ENCODE peak calls at places on chromosomes 11 and 22, in five cellular contexts. One of them, this sample, is unnamed.
A peak's percentile ranks its signal among the peaks of the same experiment; 100 is the strongest.

GRCh38 chr11:130726234-130726559 is 190.1 kb downstream of the SNX19 start:
- DNase-seq in ovary: no peak
- DNase-seq in A549: no peak
- DNase-seq in gastrocnemius medialis: no peak
- DNase-seq in breast epithelium: peak; percentile 73
- DNase-seq in this sample: no peak

GRCh38 chr11:65988791-65989592 is 13.0 kb downstream of the EIF1AD start:
- DNase-seq in gastrocnemius medialis: peak; percentile 83
- DNase-seq in breast epithelium: peak; percentile 92
- DNase-seq in A549: peak; percentile 96
- DNase-seq in ovary: peak; percentile 89
- DNase-seq in this sample: peak; percentile 74

GRCh38 chr11:67384851-67385366 is 6.9 kb upstream of the RAD9A start:
- DNase-seq in ovary: no peak
- DNase-seq in gastrocnemius medialis: no peak
- DNase-seq in A549: peak; percentile 77
- DNase-seq in breast epithelium: no peak
- DNase-seq in this sample: no peak

GRCh38 chr22:42316988-42317387 is 46.5 kb upstream of the TCF20 start:
- DNase-seq in breast epithelium: peak; percentile 76
- DNase-seq in ovary: no peak
- DNase-seq in gastrocnemius medialis: no peak
- DNase-seq in A549: no peak
- DNase-seq in this sample: no peak

GRCh38 chr11:57161351-57161750 is 20.4 kb upstream of the LRRC55 start:
- DNase-seq in breast epithelium: no peak
- DNase-seq in ovary: no peak
- DNase-seq in A549: no peak
- DNase-seq in gastrocnemius medialis: no peak
- DNase-seq in this sample: no peak

GRCh38 chr11:68528630-68529029 is 68.1 kb downstream of the PPP6R3 start:
- DNase-seq in gastrocnemius medialis: peak; percentile 83
- DNase-seq in breast epithelium: peak; percentile 29
- DNase-seq in ovary: no peak
- DNase-seq in A549: no peak
- DNase-seq in this sample: no peak

GRCh38 chr22:30197389-30197788 is 49.2 kb downstream of the LIF start:
- DNase-seq in ovary: no peak
- DNase-seq in breast epithelium: no peak
- DNase-seq in gastrocnemius medialis: no peak
- DNase-seq in A549: no peak
- DNase-seq in this sample: no peak

GRCh38 chr11:119092880-119093665 is 8.4 kb downstream of the HMBS start:
- DNase-seq in A549: no peak
- DNase-seq in breast epithelium: peak; percentile 41
- DNase-seq in ovary: no peak
- DNase-seq in gastrocnemius medialis: no peak
- DNase-seq in this sample: no peak

GRCh38 chr22:46731246-46732040 is 6.6 kb downstream of the CERK start:
- DNase-seq in breast epithelium: peak; percentile 79
- DNase-seq in gastrocnemius medialis: peak; percentile 48
- DNase-seq in ovary: no peak
- DNase-seq in A549: no peak
- DNase-seq in this sample: peak; percentile 93

GRCh38 chr11:3992964-3993363 is 101.6 kb upstream of the RRM1 start:
- DNase-seq in gastrocnemius medialis: no peak
- DNase-seq in breast epithelium: no peak
- DNase-seq in ovary: no peak
- DNase-seq in A549: no peak
- DNase-seq in this sample: no peak

GRCh38 chr11:66663741-66664296 is 13.9 kb downstream of the RBM4B start:
- DNase-seq in A549: no peak
- DNase-seq in ovary: no peak
- DNase-seq in breast epithelium: no peak
- DNase-seq in gastrocnemius medialis: no peak
- DNase-seq in this sample: no peak

GRCh38 chr22:22068025-22068424 is 85.4 kb upstream of the TOP3B start:
- DNase-seq in gastrocnemius medialis: no peak
- DNase-seq in A549: no peak
- DNase-seq in ovary: no peak
- DNase-seq in breast epithelium: no peak
- DNase-seq in this sample: no peak

GRCh38 chr11:57647960-57648776 is 1.5 kb downstream of the YPEL4 start:
- DNase-seq in gastrocnemius medialis: no peak
- DNase-seq in A549: no peak
- DNase-seq in breast epithelium: no peak
- DNase-seq in ovary: peak; percentile 43
- DNase-seq in this sample: peak; percentile 41

GRCh38 chr11:129285387-129285786 is 90.3 kb upstream of the BARX2 start:
- DNase-seq in breast epithelium: no peak
- DNase-seq in A549: no peak
- DNase-seq in gastrocnemius medialis: no peak
- DNase-seq in ovary: no peak
- DNase-seq in this sample: no peak

GRCh38 chr11:10375280-10376048 is 70.6 kb downstream of the ADM start:
- DNase-seq in A549: no peak
- DNase-seq in ovary: no peak
- DNase-seq in gastrocnemius medialis: no peak
- DNase-seq in breast epithelium: no peak
- DNase-seq in this sample: no peak

DNA sequence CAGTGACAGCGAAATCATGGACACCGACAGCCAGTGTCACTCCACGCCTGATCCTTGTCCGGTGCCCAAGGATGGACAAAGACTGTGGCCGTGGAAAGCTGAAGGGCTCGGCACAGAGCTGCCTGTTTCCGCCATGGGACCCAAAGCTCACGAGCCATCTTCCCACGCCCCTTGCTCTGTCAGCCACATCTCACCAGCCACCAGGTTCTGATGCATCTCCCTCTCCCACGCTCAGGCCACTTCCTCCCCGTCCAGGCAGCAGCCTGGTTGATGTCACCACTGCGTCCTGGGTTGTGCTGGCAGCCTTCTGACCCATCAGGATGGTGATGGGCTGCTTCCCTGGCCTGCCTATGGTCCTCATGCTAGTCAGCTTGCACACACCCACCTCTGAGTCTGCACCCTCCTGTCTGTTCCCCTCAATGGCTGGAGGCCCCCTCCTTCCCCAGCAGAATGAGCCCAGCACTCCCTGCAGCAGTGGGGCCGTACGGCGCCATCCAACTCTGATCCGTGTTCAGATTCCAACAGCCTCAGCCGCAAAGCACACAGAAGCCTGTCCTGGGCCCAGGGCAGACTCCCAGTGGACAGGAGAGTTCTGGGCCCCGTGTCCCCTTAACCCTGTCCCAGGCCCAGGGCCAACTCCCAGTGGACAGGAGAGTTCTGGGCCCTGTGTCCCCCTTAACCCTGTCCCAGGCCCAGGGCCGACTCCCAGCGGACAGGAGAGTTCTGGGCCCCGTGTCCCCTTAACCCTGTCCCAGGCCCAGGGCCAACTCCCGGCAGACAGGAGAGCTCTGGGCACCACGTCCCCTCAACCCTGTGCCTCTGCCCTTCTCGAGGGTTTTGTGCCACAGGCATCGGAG is 259.6 kb downstream of the BRD1 start:
- DNase-seq in gastrocnemius medialis: no peak
- DNase-seq in A549: no peak
- DNase-seq in breast epithelium: no peak
- DNase-seq in ovary: no peak
- DNase-seq in this sample: peak; percentile 12
- TF ChIP-seq CTCF in gastrocnemius medialis: no peak
- TF ChIP-seq CTCF in A549: no peak
- TF ChIP-seq CTCF in breast epithelium: no peak
- TF ChIP-seq CTCF in ovary: no peak
- TF ChIP-seq CTCF in this sample: no peak

GRCh38 chr11:111714522-111714921 is 51.7 kb downstream of the PPP2R1B start:
- DNase-seq in breast epithelium: no peak
- DNase-seq in ovary: no peak
- DNase-seq in A549: no peak
- DNase-seq in gastrocnemius medialis: no peak
- DNase-seq in this sample: no peak
- TF ChIP-seq POLR2A in breast epithelium: no peak
- TF ChIP-seq POLR2A in ovary: no peak
- TF ChIP-seq POLR2A in A549: no peak
- TF ChIP-seq POLR2A in gastrocnemius medialis: no peak
- TF ChIP-seq POLR2A in this sample: no peak

GRCh38 chr11:43556269-43556668 is 124.3 kb upstream of the HSD17B12 start:
- DNase-seq in gastrocnemius medialis: no peak
- DNase-seq in A549: no peak
- DNase-seq in ovary: no peak
- DNase-seq in breast epithelium: no peak
- DNase-seq in this sample: no peak

GRCh38 chr11:43558556-43559127 is 121.9 kb upstream of the HSD17B12 start:
- DNase-seq in breast epithelium: no peak
- DNase-seq in gastrocnemius medialis: no peak
- DNase-seq in A549: no peak
- DNase-seq in ovary: no peak
- DNase-seq in this sample: no peak

GRCh38 chr11:43556892-43557291 is 123.6 kb upstream of the HSD17B12 start:
- DNase-seq in breast epithelium: no peak
- DNase-seq in A549: no peak
- DNase-seq in ovary: no peak
- DNase-seq in gastrocnemius medialis: no peak
- DNase-seq in this sample: no peak

GRCh38 chr11:43558056-43558455 is 122.5 kb upstream of the HSD17B12 start:
- DNase-seq in ovary: no peak
- DNase-seq in gastrocnemius medialis: no peak
- DNase-seq in A549: no peak
- DNase-seq in breast epithelium: no peak
- DNase-seq in this sample: no peak

GRCh38 chr11:43557553-43558031 is 122.9 kb upstream of the HSD17B12 start:
- DNase-seq in ovary: peak; percentile 52
- DNase-seq in gastrocnemius medialis: no peak
- DNase-seq in breast epithelium: no peak
- DNase-seq in A549: no peak
- DNase-seq in this sample: no peak
- TF ChIP-seq CTCF in ovary: no peak
- TF ChIP-seq CTCF in gastrocnemius medialis: no peak
- TF ChIP-seq CTCF in breast epithelium: peak; percentile 12
- TF ChIP-seq CTCF in A549: no peak
- TF ChIP-seq CTCF in this sample: no peak

GRCh38 chr11:14267861-14268635 is 90.9 kb downstream of the RRAS2 start:
- DNase-seq in breast epithelium: no peak
- DNase-seq in ovary: no peak
- DNase-seq in A549: no peak
- DNase-seq in gastrocnemius medialis: no peak
- DNase-seq in this sample: no peak
- TF ChIP-seq POLR2A in breast epithelium: no peak
- TF ChIP-seq POLR2A in ovary: no peak
- TF ChIP-seq POLR2A in A549: no peak
- TF ChIP-seq POLR2A in gastrocnemius medialis: no peak
- TF ChIP-seq POLR2A in this sample: no peak

GRCh38 chr11:76448506-76448905 is 3.7 kb downstream of the EMSY start:
- DNase-seq in A549: no peak
- DNase-seq in ovary: no peak
- DNase-seq in gastrocnemius medialis: no peak
- DNase-seq in breast epithelium: no peak
- DNase-seq in this sample: no peak

GRCh38 chr11:76443254-76443935 is 1.4 kb upstream of the EMSY start:
- DNase-seq in breast epithelium: no peak
- DNase-seq in A549: no peak
- DNase-seq in ovary: no peak
- DNase-seq in gastrocnemius medialis: no peak
- DNase-seq in this sample: no peak

GRCh38 chr11:76444384-76445121 is at the start of gene EMSY:
- DNase-seq in ovary: peak; percentile 93
- DNase-seq in breast epithelium: peak; percentile 97
- DNase-seq in gastrocnemius medialis: peak; percentile 98
- DNase-seq in A549: peak; percentile 99
- DNase-seq in this sample: peak; percentile 98

GRCh38 chr11:76445122-76446084 is 585 bp downstream of the EMSY start:
- DNase-seq in A549: peak; percentile 85
- DNase-seq in ovary: peak; percentile 76
- DNase-seq in breast epithelium: peak; percentile 58
- DNase-seq in gastrocnemius medialis: peak; percentile 47
- DNase-seq in this sample: peak; percentile 71

GRCh38 chr11:76444065-76444383 is 794 bp upstream of the EMSY start:
- DNase-seq in ovary: no peak
- DNase-seq in breast epithelium: no peak
- DNase-seq in A549: no peak
- DNase-seq in gastrocnemius medialis: no peak
- DNase-seq in this sample: no peak
- TF ChIP-seq CTCF in ovary: no peak
- TF ChIP-seq CTCF in breast epithelium: no peak
- TF ChIP-seq CTCF in A549: no peak
- TF ChIP-seq CTCF in gastrocnemius medialis: no peak
- TF ChIP-seq CTCF in this sample: no peak

GRCh38 chr11:121418625-121419114 is 33.4 kb upstream of the SORL1 start:
- DNase-seq in breast epithelium: no peak
- DNase-seq in A549: no peak
- DNase-seq in gastrocnemius medialis: no peak
- DNase-seq in ovary: no peak
- DNase-seq in this sample: no peak

GRCh38 chr11:121415861-121416260 is 36.3 kb upstream of the SORL1 start:
- DNase-seq in gastrocnemius medialis: no peak
- DNase-seq in breast epithelium: no peak
- DNase-seq in A549: no peak
- DNase-seq in ovary: no peak
- DNase-seq in this sample: no peak

GRCh38 chr11:121417607-121418006 is 34.5 kb upstream of the SORL1 start:
- DNase-seq in A549: no peak
- DNase-seq in breast epithelium: no peak
- DNase-seq in gastrocnemius medialis: no peak
- DNase-seq in ovary: no peak
- DNase-seq in this sample: no peak

GRCh38 chr11:121414141-121414918 is 37.8 kb upstream of the SORL1 start:
- DNase-seq in A549: no peak
- DNase-seq in breast epithelium: no peak
- DNase-seq in ovary: no peak
- DNase-seq in gastrocnemius medialis: no peak
- DNase-seq in this sample: no peak

GRCh38 chr11:121416909-121417567 is 35.1 kb upstream of the SORL1 start:
- DNase-seq in gastrocnemius medialis: peak; percentile 66
- DNase-seq in A549: peak; percentile 1
- DNase-seq in ovary: peak; percentile 77
- DNase-seq in breast epithelium: peak; percentile 82
- DNase-seq in this sample: peak; percentile 81
- TF ChIP-seq POLR2A in gastrocnemius medialis: no peak
- TF ChIP-seq POLR2A in A549: no peak
- TF ChIP-seq POLR2A in ovary: no peak
- TF ChIP-seq POLR2A in breast epithelium: no peak
- TF ChIP-seq POLR2A in this sample: no peak

DNA sequence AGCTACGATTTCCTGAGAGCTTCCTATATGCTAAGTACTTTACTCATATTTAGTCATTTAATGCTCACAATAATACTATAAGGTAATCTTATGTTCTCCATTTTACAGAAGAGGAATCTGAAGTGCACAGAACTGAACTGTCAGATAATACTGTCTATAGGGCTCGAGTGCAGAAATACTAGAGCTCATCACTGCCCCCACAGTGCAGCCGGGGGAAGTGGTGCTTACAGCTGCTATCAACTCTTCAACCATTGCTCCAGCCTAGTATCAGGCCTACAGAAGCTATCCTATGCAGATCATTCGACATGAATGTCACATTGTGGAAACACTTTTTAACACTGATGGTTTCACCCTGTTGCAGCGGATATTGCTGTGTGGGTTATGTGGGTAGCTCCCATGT is 929.9 kb downstream of the NTM start:
- DNase-seq in gastrocnemius medialis: no peak
- DNase-seq in ovary: no peak
- DNase-seq in A549: no peak
- DNase-seq in breast epithelium: no peak
- DNase-seq in this sample: no peak
- TF ChIP-seq CTCF in gastrocnemius medialis: no peak
- TF ChIP-seq CTCF in ovary: no peak
- TF ChIP-seq CTCF in A549: no peak
- TF ChIP-seq CTCF in breast epithelium: no peak
- TF ChIP-seq CTCF in this sample: peak; percentile 24

This sample was measured in right lobe of liver.